ENCODE peak calls at places on chromosome 3, in five cellular contexts. B, Q, G, F and P are unnamed samples.

GRCh38 chr3:148408667-148409066 is 289.0 kb upstream of the AGTR1 start:
- DNase-seq in B (no peak), Q (no peak), G (peak), F (no peak), P (no peak)

GRCh38 chr3:116288480-116288879 is 156.8 kb downstream of the LSAMP start:
- DNase-seq in B (no peak), Q (no peak), G (no peak), F (no peak), P (no peak)

GRCh38 chr3:14125193-14126016 is 553 bp downstream of the TMEM43 start:
- DNase-seq in B (no peak), Q (peak), G (peak), F (no peak), P (peak)

GRCh38 chr3:101026244-101026643 is 33.0 kb upstream of the ABI3BP start:
- DNase-seq in B (no peak), Q (no peak), G (no peak), F (no peak), P (no peak)

GRCh38 chr3:37986479-37987314 is 3.9 kb upstream of the VILL start:
- DNase-seq in B (no peak), Q (peak), G (no peak), F (no peak), P (no peak)

GRCh38 chr3:109731639-109732473 is 394.5 kb upstream of the DPPA4 start:
- DNase-seq in B (no peak), Q (peak), G (peak), F (peak), P (peak)

GRCh38 chr3:9250236-9250635 is 790 bp upstream of the SRGAP3 start:
- DNase-seq in B (no peak), Q (no peak), G (no peak), F (peak), P (no peak)

GRCh38 chr3:107676469-107677309 is 153.9 kb downstream of the BBX start:
- DNase-seq in B (no peak), Q (no peak), G (peak), F (peak), P (peak)

GRCh38 chr3:181461381-181461780 is 250.3 kb upstream of the SOX2 start:
- DNase-seq in B (no peak), Q (no peak), G (no peak), F (no peak), P (no peak)

GRCh38 chr3:114449271-114450007 is 155.6 kb downstream of the TIGIT start:
- DNase-seq in B (no peak), Q (no peak), G (peak), F (no peak), P (no peak)

GRCh38 chr3:58471025-58471887 is 20.6 kb upstream of the KCTD6 start:
- DNase-seq in B (no peak), Q (peak), G (peak), F (no peak), P (peak)

GRCh38 chr3:133478624-133479023 is 78.8 kb downstream of the BFSP2 start:
- DNase-seq in B (no peak), Q (no peak), G (no peak), F (no peak), P (no peak)

GRCh38 chr3:25571285-25571684 is 93.4 kb downstream of the TOP2B start:
- DNase-seq in B (no peak), Q (no peak), G (no peak), F (no peak), P (no peak)

GRCh38 chr3:94303897-94304296 is 241.0 kb downstream of the NSUN3 start:
- DNase-seq in B (no peak), Q (no peak), G (no peak), F (no peak), P (peak)

GRCh38 chr3:69649120-69649519 is 90.1 kb upstream of the MITF start:
- DNase-seq in B (no peak), Q (no peak), G (peak), F (no peak), P (peak)

GRCh38 chr3:57977755-57978715 is 30.2 kb upstream of the FLNB start:
- DNase-seq in B (no peak), Q (peak), G (no peak), F (peak), P (no peak)

GRCh38 chr3:195442573-195443390 is at the start of gene ACAP2:
- DNase-seq in B (peak), Q (peak), G (peak), F (peak), P (peak)
- TF ChIP-seq CTCF in B (no peak), Q (no peak), G (no peak), F (no peak), P (no peak)

GRCh38 chr3:146537603-146538002 is 6.8 kb downstream of the PLSCR1 start:
- DNase-seq in B (no peak), Q (no peak), G (peak), F (no peak), P (no peak)
- H3K4me3 ChIP-seq in B (no peak), Q (no peak), G (no peak), F (no peak), P (no peak)

GRCh38 chr3:103991461-103992115 is 1375.1 kb upstream of the ALCAM start:
- DNase-seq in B (no peak), Q (no peak), G (peak), F (no peak), P (peak)
- TF ChIP-seq CTCF in B (no peak), Q (no peak), G (peak), F (peak), P (peak)

DNA sequence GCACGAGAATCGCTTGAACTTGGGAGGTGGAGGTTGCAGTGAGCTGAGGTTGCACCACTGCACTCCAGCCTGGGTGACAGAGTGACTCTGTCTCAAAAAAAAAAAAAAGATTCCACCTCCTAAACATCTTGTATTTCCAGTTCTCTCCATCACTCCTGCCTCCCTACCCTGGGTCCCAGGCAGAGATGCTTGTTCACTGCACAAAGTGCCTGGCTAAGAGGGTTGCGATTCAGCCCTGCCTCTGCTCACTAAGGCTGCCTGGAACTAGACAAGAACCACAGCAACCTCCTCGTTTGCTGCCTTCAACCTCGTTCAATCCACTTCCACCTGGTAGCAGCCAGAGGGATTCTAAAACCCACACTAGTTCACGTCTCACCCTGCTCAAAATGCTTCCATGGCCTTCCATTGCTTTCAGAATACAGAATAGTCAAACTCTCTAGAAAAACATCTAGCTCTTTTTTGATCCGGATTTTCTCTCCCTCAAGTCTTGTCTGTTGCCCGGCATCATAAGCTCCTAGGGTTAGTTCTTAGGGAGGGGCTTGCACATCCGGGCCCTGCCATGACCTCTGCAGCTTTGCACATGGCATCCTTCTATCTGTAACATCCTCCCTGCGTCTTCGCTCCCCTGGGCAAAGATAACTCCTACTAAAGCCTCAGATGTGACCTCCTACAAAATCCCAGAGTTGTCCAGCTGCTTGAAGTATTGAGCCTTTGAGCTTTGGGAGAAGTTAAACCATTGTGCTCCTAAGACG is 1.0 kb upstream of the MCM2 start:
- DNase-seq in B (no peak), Q (no peak), G (no peak), F (no peak), P (no peak)
- H3K4me3 ChIP-seq in B (peak), Q (peak), G (no peak), F (no peak), P (no peak)

DNA sequence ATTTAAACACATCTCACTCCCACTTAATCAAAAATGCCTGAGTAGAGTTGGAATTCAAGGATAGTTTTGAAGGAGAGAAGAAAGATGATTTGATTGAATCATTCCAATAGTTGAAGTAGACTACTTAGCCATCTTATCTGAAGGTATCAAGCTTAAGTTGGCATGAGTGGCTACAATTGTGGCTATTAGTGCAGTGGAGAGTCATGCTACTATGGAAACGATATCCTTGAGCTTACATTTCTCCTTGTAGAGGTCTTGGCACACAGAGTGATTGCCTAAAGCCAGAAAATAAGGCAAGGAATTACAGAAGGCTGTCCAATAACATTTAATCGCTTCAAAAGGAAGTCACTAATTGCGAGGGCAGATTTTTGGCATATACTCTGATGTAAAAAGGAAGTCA is 1022.7 kb downstream of the IGSF11 start:
- DNase-seq in B (no peak), Q (no peak), G (no peak), F (no peak), P (no peak)
- TF ChIP-seq CTCF in B (no peak), Q (no peak), G (no peak), F (no peak), P (no peak)

GRCh38 chr3:30657914-30658313 is 51.5 kb downstream of the TGFBR2 start:
- DNase-seq in B (no peak), Q (no peak), G (peak), F (no peak), P (peak)
- H3K4me3 ChIP-seq in B (no peak), Q (no peak), G (no peak), F (no peak), P (no peak)

DNA sequence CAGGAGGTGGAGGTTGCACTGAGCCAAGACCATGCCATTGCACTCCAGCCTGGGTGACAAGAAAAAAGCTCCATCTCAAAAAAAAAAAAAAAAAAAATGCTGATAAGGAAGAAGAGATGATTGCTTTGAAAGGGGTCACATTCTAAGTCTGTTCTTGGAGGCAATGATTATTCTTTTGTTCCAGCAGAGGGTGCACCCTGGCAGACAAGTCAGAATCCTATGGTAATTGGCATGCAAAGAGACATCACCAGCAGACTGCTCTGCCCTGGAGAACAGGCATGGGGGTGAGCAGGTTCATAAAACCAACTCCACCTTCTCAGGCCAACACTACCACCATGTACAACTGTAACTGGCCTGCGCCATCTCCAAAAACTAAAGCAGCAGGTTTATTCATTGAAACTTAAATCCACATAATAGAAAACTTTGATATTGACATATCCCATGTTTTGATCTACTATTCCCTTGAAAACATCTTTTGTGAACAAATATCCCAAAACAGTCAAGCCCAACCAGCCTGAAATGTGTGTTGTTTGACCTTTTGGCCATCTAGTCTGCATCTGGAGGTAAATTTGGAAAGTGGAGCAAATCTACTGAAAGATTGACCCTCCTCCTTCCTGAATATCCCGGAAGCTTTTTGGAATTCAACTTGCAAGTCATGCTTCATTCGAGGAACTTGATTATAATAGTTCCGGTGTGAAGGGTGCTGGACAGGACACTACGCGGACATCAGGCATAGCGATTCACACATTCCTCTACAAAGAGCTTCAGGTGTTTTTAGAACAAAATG is 100.3 kb downstream of the MECOM start:
- DNase-seq in B (no peak), Q (no peak), G (no peak), F (no peak), P (no peak)
- TF ChIP-seq CTCF in B (no peak), Q (no peak), G (no peak), F (no peak), P (no peak)

DNA sequence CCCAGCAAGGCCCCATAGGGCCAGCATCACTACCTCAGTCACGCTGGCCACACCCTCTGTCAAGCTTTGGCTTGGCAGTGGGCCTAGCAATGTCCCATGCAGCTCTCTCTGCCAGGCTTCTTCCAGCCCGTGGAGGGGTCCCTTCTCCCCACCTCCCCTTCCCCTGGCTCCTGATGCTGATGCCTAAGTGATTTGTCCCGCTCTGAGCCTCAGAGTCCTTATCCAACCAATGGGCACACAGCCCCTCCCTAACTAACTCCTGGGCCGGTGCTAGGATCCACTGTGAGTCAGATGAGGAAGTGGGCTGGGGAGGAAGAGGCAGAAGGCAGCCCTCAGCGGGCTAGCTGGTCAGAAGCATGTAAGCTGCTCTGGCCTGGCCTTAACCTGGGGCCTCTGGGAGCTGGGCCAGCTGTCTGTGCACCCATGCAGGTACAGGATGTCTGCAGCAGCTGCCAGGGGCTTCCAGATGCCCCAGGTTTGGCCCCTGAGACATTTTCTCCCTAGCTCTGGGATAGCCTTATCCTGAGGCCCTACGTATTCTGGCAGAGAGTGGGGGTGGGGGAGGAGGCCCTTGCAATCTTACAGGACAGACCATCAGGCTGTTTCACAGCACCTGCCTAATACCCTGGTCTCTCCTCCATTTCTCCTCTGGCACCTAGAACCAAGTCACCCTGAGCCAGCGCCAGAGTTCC is 740 bp upstream of the ZBTB47 start:
- DNase-seq in B (no peak), Q (peak), G (peak), F (peak), P (peak)
- H3K4me3 ChIP-seq in B (peak), Q (peak), G (peak), F (peak), P (peak)

GRCh38 chr3:185823280-185824044 is 1.4 kb downstream of the IGF2BP2 start:
- DNase-seq in B (no peak), Q (peak), G (no peak), F (peak), P (peak)
- TF ChIP-seq CTCF in B (no peak), Q (no peak), G (no peak), F (peak), P (peak)

DNA sequence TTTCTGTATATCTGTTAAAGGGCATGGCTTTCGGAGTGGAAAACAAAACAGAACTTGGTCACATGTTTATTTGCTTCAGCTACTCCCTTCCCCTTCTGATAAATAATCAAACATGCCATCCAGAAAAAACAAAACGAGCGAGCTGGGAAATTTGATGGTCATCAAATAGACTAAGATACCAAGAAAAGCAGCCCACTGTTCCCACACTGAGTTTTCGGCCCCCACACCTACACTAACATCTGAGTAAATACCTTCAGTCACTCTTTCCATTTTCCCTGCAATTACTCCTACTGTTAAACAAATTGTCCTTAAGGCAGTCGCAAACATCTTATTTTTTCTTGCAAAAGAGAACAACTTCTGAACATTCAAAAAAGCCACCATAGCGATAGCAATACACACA is 454.6 kb downstream of the FOXP1 start:
- DNase-seq in B (no peak), Q (no peak), G (peak), F (no peak), P (peak)
- H3K4me3 ChIP-seq in B (peak), Q (peak), G (peak), F (no peak), P (peak)